ENCODE peak calls at places on chromosome 22, in nine cellular contexts. One of them, this sample, is unnamed.

GRCh38 chr22:37802310-37803194 is 5.2 kb upstream of the GCAT start:
- DNase-seq in endothelial cell: peak; percentile 63
- DNase-seq in epithelial cell of proximal tubule: no peak
- DNase-seq in suprapubic skin: no peak
- DNase-seq in upper lobe of right lung: peak; percentile 86
- DNase-seq in PC-9: peak; percentile 51
- DNase-seq in neural crest cell: peak; percentile 66
- DNase-seq in IMR-90: peak; percentile 39
- DNase-seq in lower leg skin: no peak
- DNase-seq in this sample: no peak

GRCh38 chr22:47198801-47199251 is 436.4 kb downstream of the TBC1D22A start:
- DNase-seq in epithelial cell of proximal tubule: no peak
- DNase-seq in upper lobe of right lung: peak; percentile 62
- DNase-seq in endothelial cell: no peak
- DNase-seq in suprapubic skin: peak; percentile 48
- DNase-seq in neural crest cell: no peak
- DNase-seq in IMR-90: no peak
- DNase-seq in PC-9: no peak
- DNase-seq in lower leg skin: no peak
- DNase-seq in this sample: peak; percentile 32

GRCh38 chr22:40403651-40404050 is 33.3 kb downstream of the SGSM3 start:
- DNase-seq in IMR-90: no peak
- DNase-seq in endothelial cell: no peak
- DNase-seq in upper lobe of right lung: no peak
- DNase-seq in PC-9: no peak
- DNase-seq in lower leg skin: no peak
- DNase-seq in epithelial cell of proximal tubule: no peak
- DNase-seq in neural crest cell: no peak
- DNase-seq in suprapubic skin: no peak
- DNase-seq in this sample: no peak

GRCh38 chr22:19811211-19811621 is 43.5 kb downstream of the GNB1L start:
- DNase-seq in lower leg skin: no peak
- DNase-seq in upper lobe of right lung: no peak
- DNase-seq in suprapubic skin: no peak
- DNase-seq in endothelial cell: no peak
- DNase-seq in epithelial cell of proximal tubule: no peak
- DNase-seq in neural crest cell: no peak
- DNase-seq in IMR-90: no peak
- DNase-seq in PC-9: no peak
- DNase-seq in this sample: peak; percentile 22

GRCh38 chr22:33811208-33811607 is 109.1 kb downstream of the LARGE1 start:
- DNase-seq in upper lobe of right lung: no peak
- DNase-seq in PC-9: no peak
- DNase-seq in suprapubic skin: no peak
- DNase-seq in lower leg skin: no peak
- DNase-seq in epithelial cell of proximal tubule: no peak
- DNase-seq in endothelial cell: no peak
- DNase-seq in IMR-90: no peak
- DNase-seq in neural crest cell: no peak
- DNase-seq in this sample: no peak

GRCh38 chr22:17818166-17818565 is 43.9 kb upstream of the BID start:
- DNase-seq in suprapubic skin: no peak
- DNase-seq in IMR-90: no peak
- DNase-seq in epithelial cell of proximal tubule: no peak
- DNase-seq in neural crest cell: no peak
- DNase-seq in endothelial cell: no peak
- DNase-seq in lower leg skin: no peak
- DNase-seq in PC-9: no peak
- DNase-seq in upper lobe of right lung: no peak
- DNase-seq in this sample: no peak

GRCh38 chr22:32475428-32476010 is 908 bp downstream of the FBXO7 start:
- DNase-seq in lower leg skin: peak; percentile 25
- DNase-seq in epithelial cell of proximal tubule: peak; percentile 27
- DNase-seq in upper lobe of right lung: no peak
- DNase-seq in endothelial cell: peak; percentile 20
- DNase-seq in IMR-90: no peak
- DNase-seq in PC-9: peak; percentile 13
- DNase-seq in suprapubic skin: no peak
- DNase-seq in neural crest cell: peak; percentile 14
- DNase-seq in this sample: no peak

GRCh38 chr22:40572976-40573375 is 63.5 kb downstream of the MRTFA start:
- DNase-seq in neural crest cell: no peak
- DNase-seq in suprapubic skin: no peak
- DNase-seq in endothelial cell: no peak
- DNase-seq in lower leg skin: peak; percentile 22
- DNase-seq in upper lobe of right lung: no peak
- DNase-seq in epithelial cell of proximal tubule: no peak
- DNase-seq in IMR-90: no peak
- DNase-seq in PC-9: no peak
- DNase-seq in this sample: no peak

GRCh38 chr22:38353701-38354100 is 36.5 kb upstream of the CSNK1E start:
- DNase-seq in epithelial cell of proximal tubule: no peak
- DNase-seq in neural crest cell: no peak
- DNase-seq in lower leg skin: no peak
- DNase-seq in PC-9: no peak
- DNase-seq in IMR-90: no peak
- DNase-seq in suprapubic skin: no peak
- DNase-seq in upper lobe of right lung: no peak
- DNase-seq in endothelial cell: no peak
- DNase-seq in this sample: no peak

GRCh38 chr22:23393721-23394320 is 186.3 kb downstream of the IGLL1 start:
- DNase-seq in lower leg skin: no peak
- DNase-seq in PC-9: no peak
- DNase-seq in epithelial cell of proximal tubule: no peak
- DNase-seq in endothelial cell: no peak
- DNase-seq in IMR-90: no peak
- DNase-seq in upper lobe of right lung: peak; percentile 52
- DNase-seq in neural crest cell: no peak
- DNase-seq in suprapubic skin: peak; percentile 57
- DNase-seq in this sample: no peak

GRCh38 chr22:22951035-22951434 is 63.4 kb downstream of the IGLL5 start:
- DNase-seq in lower leg skin: peak; percentile 5
- DNase-seq in epithelial cell of proximal tubule: no peak
- DNase-seq in IMR-90: no peak
- DNase-seq in suprapubic skin: no peak
- DNase-seq in endothelial cell: no peak
- DNase-seq in upper lobe of right lung: no peak
- DNase-seq in neural crest cell: no peak
- DNase-seq in PC-9: no peak
- DNase-seq in this sample: no peak

GRCh38 chr22:49027122-49027670 is 800.5 kb downstream of the BRD1 start:
- DNase-seq in PC-9: no peak
- DNase-seq in lower leg skin: no peak
- DNase-seq in neural crest cell: no peak
- DNase-seq in endothelial cell: no peak
- DNase-seq in upper lobe of right lung: no peak
- DNase-seq in IMR-90: no peak
- DNase-seq in epithelial cell of proximal tubule: no peak
- DNase-seq in suprapubic skin: no peak
- DNase-seq in this sample: no peak

GRCh38 chr22:26800858-26801257 is 143.5 kb downstream of the MIAT start:
- DNase-seq in neural crest cell: no peak
- DNase-seq in endothelial cell: no peak
- DNase-seq in epithelial cell of proximal tubule: no peak
- DNase-seq in lower leg skin: no peak
- DNase-seq in PC-9: no peak
- DNase-seq in upper lobe of right lung: no peak
- DNase-seq in IMR-90: peak; percentile 76
- DNase-seq in suprapubic skin: no peak
- DNase-seq in this sample: no peak

GRCh38 chr22:32042924-32043323 is at the start of gene SLC5A1:
- DNase-seq in lower leg skin: no peak
- DNase-seq in epithelial cell of proximal tubule: no peak
- DNase-seq in PC-9: peak; percentile 64
- DNase-seq in neural crest cell: no peak
- DNase-seq in endothelial cell: no peak
- DNase-seq in upper lobe of right lung: peak; percentile 73
- DNase-seq in IMR-90: no peak
- DNase-seq in suprapubic skin: peak; percentile 71
- DNase-seq in this sample: no peak

GRCh38 chr22:21628386-21629261 is 1.2 kb downstream of the YDJC start:
- DNase-seq in neural crest cell: no peak
- DNase-seq in PC-9: no peak
- DNase-seq in endothelial cell: no peak
- DNase-seq in IMR-90: no peak
- DNase-seq in upper lobe of right lung: no peak
- DNase-seq in epithelial cell of proximal tubule: no peak
- DNase-seq in lower leg skin: no peak
- DNase-seq in suprapubic skin: no peak
- DNase-seq in this sample: no peak

GRCh38 chr22:27999876-28000275 is 80.8 kb upstream of the PITPNB start:
- DNase-seq in suprapubic skin: no peak
- DNase-seq in lower leg skin: no peak
- DNase-seq in PC-9: no peak
- DNase-seq in endothelial cell: no peak
- DNase-seq in upper lobe of right lung: no peak
- DNase-seq in neural crest cell: no peak
- DNase-seq in epithelial cell of proximal tubule: no peak
- DNase-seq in IMR-90: no peak
- DNase-seq in this sample: no peak

GRCh38 chr22:45678961-45679912 is 7.6 kb downstream of the ATXN10 start:
- DNase-seq in suprapubic skin: no peak
- DNase-seq in IMR-90: peak; percentile 91
- DNase-seq in PC-9: no peak
- DNase-seq in epithelial cell of proximal tubule: no peak
- DNase-seq in endothelial cell: no peak
- DNase-seq in lower leg skin: no peak
- DNase-seq in upper lobe of right lung: no peak
- DNase-seq in neural crest cell: no peak
- DNase-seq in this sample: no peak

GRCh38 chr22:50577987-50578775 is at the start of gene CPT1B:
- DNase-seq in epithelial cell of proximal tubule: no peak
- DNase-seq in PC-9: no peak
- DNase-seq in suprapubic skin: peak; percentile 60
- DNase-seq in lower leg skin: no peak
- DNase-seq in endothelial cell: no peak
- DNase-seq in upper lobe of right lung: no peak
- DNase-seq in neural crest cell: no peak
- DNase-seq in IMR-90: peak; percentile 26
- DNase-seq in this sample: no peak

GRCh38 chr22:43747877-43748276 is 64.2 kb downstream of the EFCAB6 start:
- DNase-seq in lower leg skin: no peak
- DNase-seq in neural crest cell: no peak
- DNase-seq in suprapubic skin: no peak
- DNase-seq in PC-9: no peak
- DNase-seq in upper lobe of right lung: no peak
- DNase-seq in IMR-90: no peak
- DNase-seq in endothelial cell: no peak
- DNase-seq in epithelial cell of proximal tubule: no peak
- DNase-seq in this sample: no peak
- TF ChIP-seq CTCF in lower leg skin: no peak
- TF ChIP-seq CTCF in neural crest cell: no peak
- TF ChIP-seq CTCF in suprapubic skin: no peak
- TF ChIP-seq CTCF in PC-9: no peak
- TF ChIP-seq CTCF in upper lobe of right lung: no peak
- TF ChIP-seq CTCF in IMR-90: peak; percentile 11
- TF ChIP-seq CTCF in endothelial cell: no peak
- TF ChIP-seq CTCF in epithelial cell of proximal tubule: peak; percentile 23
- TF ChIP-seq CTCF in this sample: no peak

GRCh38 chr22:36411589-36412258 is 24.0 kb upstream of the MYH9 start:
- DNase-seq in endothelial cell: no peak
- DNase-seq in IMR-90: no peak
- DNase-seq in PC-9: no peak
- DNase-seq in neural crest cell: no peak
- DNase-seq in suprapubic skin: no peak
- DNase-seq in upper lobe of right lung: no peak
- DNase-seq in lower leg skin: no peak
- DNase-seq in epithelial cell of proximal tubule: no peak
- DNase-seq in this sample: no peak

GRCh38 chr22:36409067-36409466 is 21.3 kb upstream of the MYH9 start:
- DNase-seq in suprapubic skin: no peak
- DNase-seq in IMR-90: no peak
- DNase-seq in lower leg skin: no peak
- DNase-seq in endothelial cell: no peak
- DNase-seq in epithelial cell of proximal tubule: no peak
- DNase-seq in neural crest cell: no peak
- DNase-seq in PC-9: no peak
- DNase-seq in upper lobe of right lung: no peak
- DNase-seq in this sample: no peak

GRCh38 chr22:36406721-36407120 is 19.0 kb upstream of the MYH9 start:
- DNase-seq in suprapubic skin: no peak
- DNase-seq in neural crest cell: no peak
- DNase-seq in PC-9: no peak
- DNase-seq in endothelial cell: no peak
- DNase-seq in epithelial cell of proximal tubule: no peak
- DNase-seq in lower leg skin: no peak
- DNase-seq in IMR-90: no peak
- DNase-seq in upper lobe of right lung: no peak
- DNase-seq in this sample: no peak

GRCh38 chr22:36413022-36413770 is 25.4 kb upstream of the MYH9 start:
- DNase-seq in neural crest cell: no peak
- DNase-seq in IMR-90: peak; percentile 36
- DNase-seq in upper lobe of right lung: no peak
- DNase-seq in endothelial cell: no peak
- DNase-seq in epithelial cell of proximal tubule: no peak
- DNase-seq in PC-9: peak; percentile 80
- DNase-seq in suprapubic skin: no peak
- DNase-seq in lower leg skin: no peak
- DNase-seq in this sample: no peak

GRCh38 chr22:36409911-36410756 is 22.4 kb upstream of the MYH9 start:
- DNase-seq in neural crest cell: peak; percentile 57
- DNase-seq in lower leg skin: peak; percentile 85
- DNase-seq in suprapubic skin: peak; percentile 84
- DNase-seq in epithelial cell of proximal tubule: no peak
- DNase-seq in upper lobe of right lung: peak; percentile 96
- DNase-seq in endothelial cell: peak; percentile 68
- DNase-seq in IMR-90: no peak
- DNase-seq in PC-9: peak; percentile 99
- DNase-seq in this sample: peak; percentile 62
- TF ChIP-seq CTCF in neural crest cell: peak; percentile 56
- TF ChIP-seq CTCF in lower leg skin: no peak
- TF ChIP-seq CTCF in suprapubic skin: no peak
- TF ChIP-seq CTCF in epithelial cell of proximal tubule: no peak
- TF ChIP-seq CTCF in upper lobe of right lung: no peak
- TF ChIP-seq CTCF in endothelial cell: peak; percentile 55
- TF ChIP-seq CTCF in IMR-90: no peak
- TF ChIP-seq CTCF in PC-9: peak; percentile 30
- TF ChIP-seq CTCF in this sample: no peak

DNA sequence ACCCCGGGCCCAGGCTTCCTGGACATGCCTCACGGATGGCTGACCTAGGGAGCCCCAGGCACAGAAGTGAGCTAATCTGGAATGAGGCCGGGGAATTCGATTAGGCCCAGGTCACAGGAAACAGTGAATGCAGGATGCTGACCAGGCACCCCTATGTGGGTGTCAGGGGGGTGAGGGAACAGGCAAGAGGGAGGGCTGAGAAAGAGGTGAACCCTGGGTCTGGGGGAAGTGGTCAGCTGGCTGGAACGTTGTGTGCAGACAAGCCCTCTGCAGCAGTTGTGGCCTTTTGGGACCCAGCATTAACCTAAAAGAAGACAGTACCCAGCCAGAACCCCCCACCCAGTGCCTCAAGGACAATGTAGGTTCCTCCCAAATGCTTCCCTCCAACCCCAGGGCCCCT is 8.1 kb downstream of the SERHL2 start:
- DNase-seq in PC-9: no peak
- DNase-seq in upper lobe of right lung: no peak
- DNase-seq in epithelial cell of proximal tubule: no peak
- DNase-seq in lower leg skin: no peak
- DNase-seq in endothelial cell: no peak
- DNase-seq in IMR-90: no peak
- DNase-seq in neural crest cell: no peak
- DNase-seq in suprapubic skin: no peak
- DNase-seq in this sample: no peak
- TF ChIP-seq CTCF in PC-9: no peak
- TF ChIP-seq CTCF in upper lobe of right lung: no peak
- TF ChIP-seq CTCF in epithelial cell of proximal tubule: no peak
- TF ChIP-seq CTCF in lower leg skin: no peak
- TF ChIP-seq CTCF in endothelial cell: no peak
- TF ChIP-seq CTCF in IMR-90: no peak
- TF ChIP-seq CTCF in neural crest cell: no peak
- TF ChIP-seq CTCF in suprapubic skin: no peak
- TF ChIP-seq CTCF in this sample: no peak

GRCh38 chr22:29813563-29813962 is 24.5 kb downstream of the ASCC2 start:
- DNase-seq in epithelial cell of proximal tubule: no peak
- DNase-seq in suprapubic skin: no peak
- DNase-seq in endothelial cell: no peak
- DNase-seq in IMR-90: no peak
- DNase-seq in neural crest cell: no peak
- DNase-seq in PC-9: no peak
- DNase-seq in upper lobe of right lung: no peak
- DNase-seq in lower leg skin: no peak
- DNase-seq in this sample: no peak
- TF ChIP-seq CTCF in epithelial cell of proximal tubule: peak; percentile 11
- TF ChIP-seq CTCF in suprapubic skin: no peak
- TF ChIP-seq CTCF in endothelial cell: no peak
- TF ChIP-seq CTCF in IMR-90: peak; percentile 1
- TF ChIP-seq CTCF in neural crest cell: peak; percentile 12
- TF ChIP-seq CTCF in PC-9: peak; percentile 73
- TF ChIP-seq CTCF in upper lobe of right lung: no peak
- TF ChIP-seq CTCF in lower leg skin: no peak
- TF ChIP-seq CTCF in this sample: no peak